ENCODE peak calls at places on chromosomes 5 and 9, in eight cellular contexts. J is Peyer's patch, O is gastrocnemius medialis, K is IMR-90, R is esophagus squamous epithelium, A is body of pancreas, Q is spleen, H is stomach. I is an unnamed sample.

GRCh38 chr5:80140496-80140895 is 105.3 kb downstream of the THBS4 start:
- DNase-seq in R (no peak), K (no peak), O (no peak), J (no peak), H (no peak), Q (no peak), A (no peak), I (no peak)

GRCh38 chr5:179779826-179780225 is 14.0 kb upstream of the LTC4S start:
- DNase-seq in O (no peak), A (no peak), R (no peak), H (no peak), J (no peak), K (no peak), Q (peak), I (no peak)

GRCh38 chr9:124810513-124811355 is 33.8 kb downstream of the OLFML2A start:
- DNase-seq in A (no peak), J (no peak), H (no peak), K (peak), Q (no peak), O (no peak), R (no peak), I (no peak)

GRCh38 chr5:107516452-107517184 is 154.1 kb downstream of the EFNA5 start:
- DNase-seq in J (no peak), A (no peak), Q (no peak), K (peak), H (no peak), R (no peak), O (no peak), I (no peak)

GRCh38 chr5:16406023-16406422 is 59.6 kb downstream of the ZNF622 start:
- DNase-seq in J (no peak), A (no peak), H (no peak), Q (no peak), O (no peak), K (no peak), R (no peak), I (no peak)

GRCh38 chr5:108093186-108093585 is 288.7 kb downstream of the FBXL17 start:
- DNase-seq in J (no peak), Q (no peak), R (no peak), O (no peak), H (no peak), A (no peak), K (peak), I (no peak)

GRCh38 chr9:22514866-22515265 is 68.2 kb downstream of the DMRTA1 start:
- DNase-seq in A (no peak), J (no peak), K (no peak), H (no peak), R (no peak), O (no peak), Q (no peak), I (no peak)

GRCh38 chr5:1800470-1801060 is 642 bp upstream of the NDUFS6 start:
- DNase-seq in J (peak), H (no peak), A (no peak), R (no peak), Q (no peak), K (no peak), O (no peak), I (no peak)

GRCh38 chr9:94277885-94278536 is 18.9 kb downstream of the ZNF169 start:
- DNase-seq in K (no peak), H (no peak), J (no peak), A (no peak), O (no peak), R (no peak), Q (no peak), I (no peak)

GRCh38 chr5:151931260-151931659 is 6.6 kb upstream of the GLRA1 start:
- DNase-seq in H (no peak), K (no peak), A (no peak), O (no peak), R (no peak), Q (no peak), J (no peak), I (no peak)

GRCh38 chr5:100731768-100732167 is 171.3 kb downstream of the ST8SIA4 start:
- DNase-seq in Q (no peak), O (no peak), J (no peak), H (no peak), K (no peak), R (no peak), A (no peak), I (no peak)

GRCh38 chr9:91978739-91979414 is 28.8 kb upstream of the ROR2 start:
- DNase-seq in O (no peak), Q (no peak), H (peak), J (no peak), K (peak), R (no peak), A (peak), I (no peak)

GRCh38 chr5:27020965-27021364 is 17.4 kb downstream of the CDH9 start:
- DNase-seq in R (no peak), A (no peak), K (peak), O (no peak), Q (no peak), J (no peak), H (no peak), I (no peak)

GRCh38 chr5:2579126-2579525 is 172.4 kb downstream of the IRX2 start:
- DNase-seq in R (no peak), Q (no peak), J (no peak), H (no peak), A (no peak), O (no peak), K (no peak), I (no peak)

GRCh38 chr5:127518319-127518621 is 830 bp downstream of the PRRC1 start:
- DNase-seq in A (no peak), O (no peak), Q (no peak), H (no peak), J (no peak), K (peak), R (no peak), I (no peak)

GRCh38 chr5:139390639-139391569 is 1.2 kb upstream of the MZB1 start:
- DNase-seq in O (peak), Q (no peak), R (no peak), J (no peak), A (no peak), H (no peak), K (no peak), I (no peak)

GRCh38 chr9:18023332-18023731 is 444.5 kb downstream of the SH3GL2 start:
- DNase-seq in O (no peak), H (no peak), K (no peak), Q (no peak), J (no peak), R (no peak), A (no peak), I (no peak)

GRCh38 chr5:98768160-98769005 is 5.1 kb upstream of the RGMB start:
- DNase-seq in A (peak), H (peak), K (peak), Q (peak), R (no peak), J (peak), O (no peak), I (peak)

GRCh38 chr9:70601000-70601929 is 186.8 kb upstream of the KLF9 start:
- DNase-seq in R (no peak), Q (peak), A (peak), K (peak), O (peak), J (peak), H (peak), I (peak)

GRCh38 chr5:93300309-93300923 is 280.6 kb downstream of the NR2F1-AS1 start:
- DNase-seq in H (no peak), O (no peak), R (no peak), A (no peak), J (no peak), Q (no peak), K (no peak), I (no peak)

GRCh38 chr5:147187163-147187562 is 47.7 kb upstream of the STK32A start:
- DNase-seq in O (no peak), R (no peak), H (no peak), K (no peak), A (no peak), Q (no peak), J (no peak), I (no peak)

GRCh38 chr5:146731909-146732659 is 146.5 kb downstream of the PPP2R2B start:
- DNase-seq in H (no peak), Q (no peak), J (no peak), O (no peak), A (no peak), R (no peak), K (peak), I (no peak)

GRCh38 chr9:108272350-108272899 is 583.4 kb downstream of the ACTL7B start:
- DNase-seq in Q (no peak), J (peak), O (peak), R (no peak), A (peak), H (peak), K (peak), I (peak)

GRCh38 chr9:98596486-98596885 is 112.2 kb downstream of the GABBR2 start:
- DNase-seq in A (no peak), O (no peak), H (no peak), K (no peak), Q (peak), R (no peak), J (no peak), I (no peak)

GRCh38 chr5:112165897-112166737 is 253.0 kb downstream of the EPB41L4A start:
- DNase-seq in H (no peak), A (no peak), K (no peak), O (no peak), J (no peak), Q (no peak), R (no peak), I (no peak)

GRCh38 chr5:180104131-180104530 is 32.6 kb upstream of the RNF130 start:
- DNase-seq in Q (peak), A (no peak), R (no peak), O (no peak), H (no peak), J (no peak), K (no peak), I (no peak)

GRCh38 chr5:163437309-163438182 is at the start of gene CCNG1:
- DNase-seq in R (peak), H (peak), Q (peak), K (peak), A (peak), O (peak), J (peak), I (peak)
- TF ChIP-seq POLR2A in R (no peak), H (no peak), Q (peak), K (peak), A (peak), O (peak), J (peak), I (peak)

GRCh38 chr5:91136271-91136670 is 246.8 kb downstream of the ARRDC3 start:
- DNase-seq in J (no peak), H (no peak), R (no peak), O (no peak), K (peak), Q (no peak), A (no peak), I (no peak)

GRCh38 chr5:91140657-91141056 is 242.5 kb downstream of the ARRDC3 start:
- DNase-seq in Q (no peak), J (no peak), H (no peak), O (no peak), R (no peak), A (no peak), K (no peak), I (no peak)

GRCh38 chr5:91139572-91140200 is 243.4 kb downstream of the ARRDC3 start:
- DNase-seq in H (no peak), R (no peak), K (peak), J (no peak), O (no peak), Q (no peak), A (no peak), I (no peak)

GRCh38 chr5:91135475-91136248 is 247.5 kb downstream of the ARRDC3 start:
- DNase-seq in O (no peak), H (no peak), R (no peak), A (no peak), K (no peak), J (no peak), Q (no peak), I (no peak)

GRCh38 chr5:91137647-91138046 is 245.5 kb downstream of the ARRDC3 start:
- DNase-seq in J (no peak), Q (no peak), O (no peak), K (no peak), H (no peak), A (no peak), R (no peak), I (no peak)
- TF ChIP-seq CTCF in J (no peak), Q (no peak), O (no peak), K (no peak), H (no peak), A (no peak), R (no peak), I (no peak)

GRCh38 chr5:36724429-36725332 is 118.3 kb downstream of the SLC1A3 start:
- DNase-seq in O (peak), A (peak), H (peak), K (no peak), R (peak), J (peak), Q (peak), I (no peak)
- TF ChIP-seq POLR2A in O (no peak), A (no peak), H (no peak), K (no peak), R (no peak), J (no peak), Q (no peak), I (no peak)

DNA sequence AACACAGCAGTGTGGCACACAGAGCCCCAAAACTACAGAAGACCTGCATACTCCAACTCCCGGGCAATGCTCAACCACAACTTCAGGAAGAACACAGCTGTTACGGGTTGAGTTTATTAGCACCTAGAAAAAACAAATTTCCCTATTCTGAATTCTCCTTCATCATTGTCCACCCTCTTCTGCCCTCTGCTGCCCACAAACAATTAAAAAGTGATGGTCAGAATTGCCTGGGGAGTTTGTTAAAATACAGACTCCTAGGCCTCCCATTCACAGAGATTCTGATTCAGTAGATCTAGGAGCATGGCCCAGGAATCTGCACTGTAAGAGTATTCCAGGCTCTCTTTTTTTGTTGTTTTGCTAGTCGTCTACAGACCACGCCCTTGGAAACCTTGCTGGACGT is 310.6 kb downstream of the NDUFS4 start:
- DNase-seq in J (no peak), A (no peak), Q (no peak), R (no peak), H (no peak), O (no peak), K (no peak), I (no peak)
- TF ChIP-seq CTCF in J (no peak), A (no peak), Q (no peak), R (no peak), H (no peak), O (no peak), K (peak), I (no peak)

DNA sequence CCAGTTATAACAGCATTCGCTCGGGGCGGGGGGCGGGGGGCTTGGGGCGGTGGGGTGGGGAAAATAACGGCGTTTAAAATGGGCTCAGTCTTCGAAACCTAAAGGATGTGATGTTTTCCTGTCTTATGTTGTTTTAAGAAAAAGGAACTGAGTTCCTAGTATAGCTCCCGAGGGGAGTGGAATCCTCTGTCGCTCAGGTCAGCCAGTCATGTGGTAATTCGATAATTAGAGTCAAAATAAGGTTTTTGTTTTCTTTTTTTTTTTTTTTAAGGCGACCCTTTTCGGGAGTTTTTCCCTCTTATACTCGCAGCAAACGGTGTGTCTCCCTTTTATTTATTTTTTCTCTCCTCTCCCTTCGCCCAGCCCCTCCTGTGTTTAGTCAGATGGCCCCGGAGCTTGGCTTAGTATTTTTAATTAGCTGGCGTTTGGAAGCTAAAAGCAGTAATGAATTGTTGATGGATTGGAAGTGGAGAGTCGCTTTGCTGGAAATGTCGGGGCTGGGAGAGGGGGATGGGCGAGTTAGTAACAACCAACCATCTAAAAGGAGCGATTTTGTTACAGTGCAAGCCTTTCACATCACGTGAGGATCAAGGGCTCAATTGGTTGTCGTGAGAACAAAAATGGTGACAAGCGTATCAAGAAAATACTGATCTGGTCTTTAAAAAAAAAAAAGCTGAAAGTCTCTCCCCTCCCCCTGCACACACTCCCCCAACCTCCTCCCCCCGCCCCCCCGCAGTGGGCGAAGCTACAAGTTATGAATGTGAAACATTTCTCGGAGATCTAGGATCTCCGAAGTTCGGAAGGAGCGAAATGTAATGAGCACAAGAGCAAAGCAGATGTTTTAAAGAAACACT is 704 bp upstream of the ZNF608 start:
- DNase-seq in J (peak), K (peak), H (peak), O (peak), R (peak), A (peak), Q (peak), I (peak)
- TF ChIP-seq POLR2A in J (peak), K (no peak), H (no peak), O (peak), R (no peak), A (peak), Q (no peak), I (peak)

GRCh38 chr9:38001430-38001829 is 67.6 kb downstream of the SHB start:
- DNase-seq in J (no peak), O (no peak), K (no peak), A (no peak), R (no peak), H (no peak), Q (no peak), I (no peak)

GRCh38 chr9:37998881-37999311 is 70.1 kb downstream of the SHB start:
- DNase-seq in K (peak), A (peak), O (no peak), R (no peak), H (no peak), J (no peak), Q (no peak), I (no peak)

GRCh38 chr9:38000735-38001134 is 68.3 kb downstream of the SHB start:
- DNase-seq in R (no peak), J (no peak), Q (no peak), O (no peak), A (no peak), H (no peak), K (no peak), I (no peak)

GRCh38 chr9:37999501-38000189 is 69.4 kb downstream of the SHB start:
- DNase-seq in H (no peak), K (peak), A (no peak), R (no peak), O (no peak), Q (no peak), J (no peak), I (no peak)

GRCh38 chr9:38000332-38000731 is 68.7 kb downstream of the SHB start:
- DNase-seq in Q (no peak), R (no peak), J (no peak), K (no peak), A (no peak), H (no peak), O (no peak), I (no peak)
- TF ChIP-seq CTCF in Q (no peak), R (no peak), J (no peak), K (no peak), A (no peak), H (no peak), O (no peak), I (no peak)

I was measured in uterus.